ENCODE peak calls at places on chromosomes 13 and 19, in four cellular contexts. One of them, this sample, is unnamed.

GRCh38 chr13:110371550-110372465 is 64.7 kb downstream of the COL4A2 start:
- DNase-seq in stimulated activated naive CD4-positive, alpha-beta T cell: no peak
- DNase-seq in activated effector memory CD4-positive, alpha-beta T cell treated with anti-CD3 and anti-CD28 coated beads, Interleukin-2, amount 50 U/mL, for 16 hours: no peak
- DNase-seq in stimulated activated CD4-positive, alpha-beta T cell treated with anti-CD3 and anti-CD28 coated beads, Interleukin-2, amount 100 ng/mL, for 48 hours: no peak
- DNase-seq in this sample: no peak

GRCh38 chr13:61414686-61415664 is 674 bp downstream of the PCDH20 start:
- DNase-seq in activated effector memory CD4-positive, alpha-beta T cell treated with anti-CD3 and anti-CD28 coated beads, Interleukin-2, amount 50 U/mL, for 16 hours: no peak
- DNase-seq in stimulated activated CD4-positive, alpha-beta T cell treated with anti-CD3 and anti-CD28 coated beads, Interleukin-2, amount 100 ng/mL, for 48 hours: no peak
- DNase-seq in stimulated activated naive CD4-positive, alpha-beta T cell: no peak
- DNase-seq in this sample: peak

GRCh38 chr13:49952168-49952567 is 16.0 kb upstream of the SPRYD7 start:
- DNase-seq in stimulated activated naive CD4-positive, alpha-beta T cell: no peak
- DNase-seq in stimulated activated CD4-positive, alpha-beta T cell treated with anti-CD3 and anti-CD28 coated beads, Interleukin-2, amount 100 ng/mL, for 48 hours: no peak
- DNase-seq in activated effector memory CD4-positive, alpha-beta T cell treated with anti-CD3 and anti-CD28 coated beads, Interleukin-2, amount 50 U/mL, for 16 hours: no peak
- DNase-seq in this sample: no peak

GRCh38 chr13:57716295-57716694 is 84.8 kb downstream of the PCDH17 start:
- DNase-seq in stimulated activated CD4-positive, alpha-beta T cell treated with anti-CD3 and anti-CD28 coated beads, Interleukin-2, amount 100 ng/mL, for 48 hours: no peak
- DNase-seq in activated effector memory CD4-positive, alpha-beta T cell treated with anti-CD3 and anti-CD28 coated beads, Interleukin-2, amount 50 U/mL, for 16 hours: no peak
- DNase-seq in stimulated activated naive CD4-positive, alpha-beta T cell: no peak
- DNase-seq in this sample: peak

GRCh38 chr19:49430678-49431329 is 5.6 kb downstream of the GFY start:
- DNase-seq in activated effector memory CD4-positive, alpha-beta T cell treated with anti-CD3 and anti-CD28 coated beads, Interleukin-2, amount 50 U/mL, for 16 hours: no peak
- DNase-seq in stimulated activated naive CD4-positive, alpha-beta T cell: no peak
- DNase-seq in stimulated activated CD4-positive, alpha-beta T cell treated with anti-CD3 and anti-CD28 coated beads, Interleukin-2, amount 100 ng/mL, for 48 hours: no peak
- DNase-seq in this sample: no peak

GRCh38 chr13:49443689-49444516 is at the start of the genes CAB39L and SETDB2:
- DNase-seq in stimulated activated CD4-positive, alpha-beta T cell treated with anti-CD3 and anti-CD28 coated beads, Interleukin-2, amount 100 ng/mL, for 48 hours: peak
- DNase-seq in stimulated activated naive CD4-positive, alpha-beta T cell: peak
- DNase-seq in activated effector memory CD4-positive, alpha-beta T cell treated with anti-CD3 and anti-CD28 coated beads, Interleukin-2, amount 50 U/mL, for 16 hours: peak
- DNase-seq in this sample: peak

GRCh38 chr19:46887240-46887782 is 26.5 kb downstream of the ARHGAP35 start:
- DNase-seq in activated effector memory CD4-positive, alpha-beta T cell treated with anti-CD3 and anti-CD28 coated beads, Interleukin-2, amount 50 U/mL, for 16 hours: no peak
- DNase-seq in stimulated activated CD4-positive, alpha-beta T cell treated with anti-CD3 and anti-CD28 coated beads, Interleukin-2, amount 100 ng/mL, for 48 hours: no peak
- DNase-seq in stimulated activated naive CD4-positive, alpha-beta T cell: no peak
- DNase-seq in this sample: no peak

GRCh38 chr19:39083983-39084731 is at the start of gene ACP7:
- DNase-seq in stimulated activated CD4-positive, alpha-beta T cell treated with anti-CD3 and anti-CD28 coated beads, Interleukin-2, amount 100 ng/mL, for 48 hours: peak
- DNase-seq in activated effector memory CD4-positive, alpha-beta T cell treated with anti-CD3 and anti-CD28 coated beads, Interleukin-2, amount 50 U/mL, for 16 hours: peak
- DNase-seq in stimulated activated naive CD4-positive, alpha-beta T cell: no peak
- DNase-seq in this sample: no peak

GRCh38 chr19:13103961-13104847 is 1.5 kb upstream of the LYL1 start:
- DNase-seq in stimulated activated CD4-positive, alpha-beta T cell treated with anti-CD3 and anti-CD28 coated beads, Interleukin-2, amount 100 ng/mL, for 48 hours: peak
- DNase-seq in stimulated activated naive CD4-positive, alpha-beta T cell: peak
- DNase-seq in activated effector memory CD4-positive, alpha-beta T cell treated with anti-CD3 and anti-CD28 coated beads, Interleukin-2, amount 50 U/mL, for 16 hours: peak
- DNase-seq in this sample: no peak

GRCh38 chr19:50832666-50833065 is 708 bp downstream of the KLK15 start:
- DNase-seq in activated effector memory CD4-positive, alpha-beta T cell treated with anti-CD3 and anti-CD28 coated beads, Interleukin-2, amount 50 U/mL, for 16 hours: no peak
- DNase-seq in stimulated activated CD4-positive, alpha-beta T cell treated with anti-CD3 and anti-CD28 coated beads, Interleukin-2, amount 100 ng/mL, for 48 hours: no peak
- DNase-seq in stimulated activated naive CD4-positive, alpha-beta T cell: no peak
- DNase-seq in this sample: no peak

GRCh38 chr13:98741741-98742435 is 10.6 kb downstream of the SLC15A1 start:
- DNase-seq in stimulated activated CD4-positive, alpha-beta T cell treated with anti-CD3 and anti-CD28 coated beads, Interleukin-2, amount 100 ng/mL, for 48 hours: no peak
- DNase-seq in stimulated activated naive CD4-positive, alpha-beta T cell: no peak
- DNase-seq in activated effector memory CD4-positive, alpha-beta T cell treated with anti-CD3 and anti-CD28 coated beads, Interleukin-2, amount 50 U/mL, for 16 hours: no peak
- DNase-seq in this sample: no peak

GRCh38 chr19:52542984-52543664 is 15.7 kb downstream of the ZNF808 start:
- DNase-seq in stimulated activated CD4-positive, alpha-beta T cell treated with anti-CD3 and anti-CD28 coated beads, Interleukin-2, amount 100 ng/mL, for 48 hours: peak
- DNase-seq in activated effector memory CD4-positive, alpha-beta T cell treated with anti-CD3 and anti-CD28 coated beads, Interleukin-2, amount 50 U/mL, for 16 hours: peak
- DNase-seq in stimulated activated naive CD4-positive, alpha-beta T cell: no peak
- DNase-seq in this sample: no peak

GRCh38 chr19:46860846-46861690 is at the start of gene ARHGAP35:
- DNase-seq in activated effector memory CD4-positive, alpha-beta T cell treated with anti-CD3 and anti-CD28 coated beads, Interleukin-2, amount 50 U/mL, for 16 hours: no peak
- DNase-seq in stimulated activated CD4-positive, alpha-beta T cell treated with anti-CD3 and anti-CD28 coated beads, Interleukin-2, amount 100 ng/mL, for 48 hours: peak
- DNase-seq in stimulated activated naive CD4-positive, alpha-beta T cell: no peak
- DNase-seq in this sample: peak

GRCh38 chr13:30679483-30680330 is 55.6 kb upstream of the ALOX5AP start:
- DNase-seq in activated effector memory CD4-positive, alpha-beta T cell treated with anti-CD3 and anti-CD28 coated beads, Interleukin-2, amount 50 U/mL, for 16 hours: peak
- DNase-seq in stimulated activated naive CD4-positive, alpha-beta T cell: peak
- DNase-seq in stimulated activated CD4-positive, alpha-beta T cell treated with anti-CD3 and anti-CD28 coated beads, Interleukin-2, amount 100 ng/mL, for 48 hours: no peak
- DNase-seq in this sample: no peak

GRCh38 chr13:20901668-20902437 is 693 bp downstream of the XPO4 start:
- DNase-seq in stimulated activated CD4-positive, alpha-beta T cell treated with anti-CD3 and anti-CD28 coated beads, Interleukin-2, amount 100 ng/mL, for 48 hours: peak
- DNase-seq in activated effector memory CD4-positive, alpha-beta T cell treated with anti-CD3 and anti-CD28 coated beads, Interleukin-2, amount 50 U/mL, for 16 hours: no peak
- DNase-seq in stimulated activated naive CD4-positive, alpha-beta T cell: no peak
- DNase-seq in this sample: peak

GRCh38 chr13:105573134-105573533 is 962.3 kb downstream of the EFNB2 start:
- DNase-seq in stimulated activated naive CD4-positive, alpha-beta T cell: no peak
- DNase-seq in stimulated activated CD4-positive, alpha-beta T cell treated with anti-CD3 and anti-CD28 coated beads, Interleukin-2, amount 100 ng/mL, for 48 hours: no peak
- DNase-seq in activated effector memory CD4-positive, alpha-beta T cell treated with anti-CD3 and anti-CD28 coated beads, Interleukin-2, amount 50 U/mL, for 16 hours: no peak
- DNase-seq in this sample: no peak

GRCh38 chr13:75202981-75203380 is 279.0 kb downstream of the TBC1D4 start:
- DNase-seq in activated effector memory CD4-positive, alpha-beta T cell treated with anti-CD3 and anti-CD28 coated beads, Interleukin-2, amount 50 U/mL, for 16 hours: no peak
- DNase-seq in stimulated activated naive CD4-positive, alpha-beta T cell: no peak
- DNase-seq in stimulated activated CD4-positive, alpha-beta T cell treated with anti-CD3 and anti-CD28 coated beads, Interleukin-2, amount 100 ng/mL, for 48 hours: no peak
- DNase-seq in this sample: no peak

GRCh38 chr13:76225815-76226489 is 589.8 kb downstream of the LMO7 start:
- DNase-seq in activated effector memory CD4-positive, alpha-beta T cell treated with anti-CD3 and anti-CD28 coated beads, Interleukin-2, amount 50 U/mL, for 16 hours: no peak
- DNase-seq in stimulated activated CD4-positive, alpha-beta T cell treated with anti-CD3 and anti-CD28 coated beads, Interleukin-2, amount 100 ng/mL, for 48 hours: no peak
- DNase-seq in stimulated activated naive CD4-positive, alpha-beta T cell: no peak
- DNase-seq in this sample: no peak

GRCh38 chr19:34232566-34233481 is 21.5 kb upstream of the GARRE1 start:
- DNase-seq in stimulated activated CD4-positive, alpha-beta T cell treated with anti-CD3 and anti-CD28 coated beads, Interleukin-2, amount 100 ng/mL, for 48 hours: no peak
- DNase-seq in activated effector memory CD4-positive, alpha-beta T cell treated with anti-CD3 and anti-CD28 coated beads, Interleukin-2, amount 50 U/mL, for 16 hours: no peak
- DNase-seq in stimulated activated naive CD4-positive, alpha-beta T cell: no peak
- DNase-seq in this sample: no peak

GRCh38 chr19:46288896-46289588 is 7.8 kb upstream of the HIF3A start:
- DNase-seq in stimulated activated CD4-positive, alpha-beta T cell treated with anti-CD3 and anti-CD28 coated beads, Interleukin-2, amount 100 ng/mL, for 48 hours: no peak
- DNase-seq in activated effector memory CD4-positive, alpha-beta T cell treated with anti-CD3 and anti-CD28 coated beads, Interleukin-2, amount 50 U/mL, for 16 hours: no peak
- DNase-seq in stimulated activated naive CD4-positive, alpha-beta T cell: no peak
- DNase-seq in this sample: no peak

GRCh38 chr13:69999875-70000274 is 107.8 kb upstream of the ATXN8OS start:
- DNase-seq in stimulated activated CD4-positive, alpha-beta T cell treated with anti-CD3 and anti-CD28 coated beads, Interleukin-2, amount 100 ng/mL, for 48 hours: no peak
- DNase-seq in stimulated activated naive CD4-positive, alpha-beta T cell: no peak
- DNase-seq in activated effector memory CD4-positive, alpha-beta T cell treated with anti-CD3 and anti-CD28 coated beads, Interleukin-2, amount 50 U/mL, for 16 hours: no peak
- DNase-seq in this sample: no peak

GRCh38 chr19:49161987-49162386 is 4.4 kb downstream of the TRPM4 start:
- DNase-seq in activated effector memory CD4-positive, alpha-beta T cell treated with anti-CD3 and anti-CD28 coated beads, Interleukin-2, amount 50 U/mL, for 16 hours: no peak
- DNase-seq in stimulated activated naive CD4-positive, alpha-beta T cell: no peak
- DNase-seq in stimulated activated CD4-positive, alpha-beta T cell treated with anti-CD3 and anti-CD28 coated beads, Interleukin-2, amount 100 ng/mL, for 48 hours: no peak
- DNase-seq in this sample: no peak

GRCh38 chr19:51986309-51987291 is at the start of gene ZNF350:
- DNase-seq in stimulated activated naive CD4-positive, alpha-beta T cell: peak
- DNase-seq in activated effector memory CD4-positive, alpha-beta T cell treated with anti-CD3 and anti-CD28 coated beads, Interleukin-2, amount 50 U/mL, for 16 hours: peak
- DNase-seq in stimulated activated CD4-positive, alpha-beta T cell treated with anti-CD3 and anti-CD28 coated beads, Interleukin-2, amount 100 ng/mL, for 48 hours: peak
- DNase-seq in this sample: peak